ENCODE peak calls at places on chromosomes 5 and 9, in nine cellular contexts. A is AML-193; N is right atrium auricular region; Y is RWPE1; T is T-cell; G is activated CD4-positive, alpha-beta T cell treated with anti-CD3 and anti-CD28 coated beads, Interleukin-2, amount 10 ng/mL, durations not matched to agents 7 days and 5 days; P is frontal cortex; R is GM23338; K is HTR-8/SVneo. B is an unnamed sample.
A peak's percentile ranks its signal among the peaks of the same experiment; 100 is the strongest.

GRCh38 chr9:83355024-83355444 is 183.2 kb downstream of the FRMD3 start:
- DNase-seq in A (no peak), P (no peak), Y (no peak), G (no peak), T (no peak), N (no peak), R (no peak), K (no peak), B (no peak)

GRCh38 chr5:52692039-52692438 is 95.7 kb upstream of the ITGA1 start:
- DNase-seq in Y (no peak), T (no peak), R (no peak), G (no peak), N (no peak), P (no peak), A (no peak), K (peak; percentile 53), B (peak; percentile 72)

GRCh38 chr5:32814620-32815019 is 103.5 kb downstream of the NPR3 start:
- DNase-seq in R (no peak), G (no peak), K (no peak), Y (no peak), N (no peak), A (no peak), T (no peak), P (no peak), B (peak; percentile 75)

GRCh38 chr5:134603059-134603458 is 29.6 kb downstream of the SAR1B start:
- DNase-seq in A (no peak), R (no peak), K (no peak), N (no peak), T (no peak), Y (peak; percentile 45), P (no peak), G (no peak), B (peak; percentile 52)

GRCh38 chr9:126965541-126966428 is 51.2 kb downstream of the RALGPS1 start:
- DNase-seq in K (peak; percentile 51), Y (peak; percentile 87), A (peak; percentile 51), R (peak; percentile 74), N (no peak), G (peak; percentile 59), P (peak; percentile 40), T (peak; percentile 58), B (peak; percentile 43)

GRCh38 chr9:110464321-110464720 is 115.2 kb downstream of the SVEP1 start:
- DNase-seq in G (no peak), K (no peak), T (no peak), N (no peak), P (no peak), Y (no peak), A (no peak), R (peak; percentile 66), B (no peak)

GRCh38 chr9:116594552-116594951 is 92.6 kb upstream of the TRIM32 start:
- DNase-seq in K (peak; percentile 14), R (no peak), G (no peak), T (no peak), A (no peak), N (no peak), Y (peak; percentile 33), P (no peak), B (peak; percentile 93)

GRCh38 chr5:89315194-89315593 is 432.2 kb upstream of the MEF2C start:
- DNase-seq in G (no peak), Y (no peak), R (no peak), P (no peak), K (no peak), N (no peak), T (no peak), A (no peak), B (peak; percentile 30)

GRCh38 chr9:134455951-134456739 is 129.9 kb downstream of the RXRA start:
- DNase-seq in R (no peak), K (peak; percentile 63), G (peak; percentile 57), T (peak; percentile 84), A (peak; percentile 60), N (peak; percentile 96), Y (peak; percentile 85), P (peak; percentile 83), B (peak; percentile 83)

GRCh38 chr5:154479160-154479943 is 1.3 kb upstream of the HAND1 start:
- DNase-seq in N (no peak), A (no peak), Y (no peak), R (peak; percentile 81), T (no peak), K (no peak), G (no peak), P (no peak), B (no peak)

GRCh38 chr5:112551437-112552018 is 132.5 kb upstream of the EPB41L4A start:
- DNase-seq in K (peak; percentile 49), Y (peak; percentile 70), N (no peak), A (peak; percentile 59), P (peak; percentile 34), G (peak; percentile 60), R (peak; percentile 77), T (peak; percentile 13), B (peak; percentile 60)

GRCh38 chr9:88220652-88221051 is 82.4 kb upstream of the SPATA31C2 start:
- DNase-seq in T (no peak), A (no peak), R (peak; percentile 61), N (no peak), K (no peak), Y (no peak), G (no peak), P (no peak), B (no peak)

GRCh38 chr9:134957945-134958227 is 40.2 kb upstream of the FCN1 start:
- DNase-seq in K (no peak), T (no peak), Y (no peak), N (no peak), A (no peak), G (no peak), R (no peak), P (no peak), B (no peak)

GRCh38 chr5:122182491-122182921 is 53.2 kb downstream of the ZNF474 start:
- DNase-seq in T (no peak), Y (peak; percentile 71), N (peak; percentile 77), P (no peak), G (no peak), R (peak; percentile 51), K (no peak), A (no peak), B (peak; percentile 83)

GRCh38 chr5:56698463-56699381 is 116.6 kb upstream of the MAP3K1 start:
- DNase-seq in N (no peak), K (no peak), A (no peak), G (no peak), R (no peak), Y (no peak), T (no peak), P (peak; percentile 38), B (no peak)

GRCh38 chr9:34362614-34363013 is 14.1 kb downstream of the MYORG start:
- DNase-seq in Y (no peak), N (no peak), A (no peak), P (no peak), T (no peak), K (no peak), R (no peak), G (no peak), B (no peak)

GRCh38 chr9:116491659-116492058 is 195.4 kb upstream of the TRIM32 start:
- DNase-seq in A (no peak), N (no peak), K (no peak), T (no peak), P (no peak), Y (no peak), G (no peak), R (no peak), B (no peak)

GRCh38 chr5:151144922-151145321 is 12.7 kb downstream of the ANXA6 start:
- DNase-seq in A (no peak), K (no peak), G (no peak), P (no peak), R (no peak), Y (no peak), N (no peak), T (no peak), B (no peak)

GRCh38 chr5:172505840-172506638 is 51.7 kb upstream of the SH3PXD2B start:
- DNase-seq in R (no peak), K (no peak), A (no peak), Y (no peak), T (no peak), P (no peak), N (peak; percentile 30), G (no peak), B (no peak)

GRCh38 chr5:125140855-125141254 is 394.4 kb upstream of the ZNF608 start:
- DNase-seq in G (no peak), K (no peak), R (no peak), Y (no peak), N (no peak), T (no peak), P (no peak), A (no peak), B (peak; percentile 61)

GRCh38 chr5:55712023-55712859 is at the start of gene SLC38A9:
- DNase-seq in G (peak; percentile 94), P (peak; percentile 90), R (peak; percentile 99), N (peak; percentile 93), T (peak; percentile 92), A (peak; percentile 88), K (peak; percentile 90), Y (peak; percentile 96), B (peak; percentile 96)

GRCh38 chr9:38296853-38297252 is 95.6 kb upstream of the ALDH1B1 start:
- DNase-seq in N (no peak), R (no peak), T (no peak), K (no peak), G (no peak), A (no peak), P (no peak), Y (no peak), B (no peak)

GRCh38 chr5:78260771-78261170 is 33.7 kb downstream of the AP3B1 start:
- DNase-seq in R (no peak), A (no peak), N (no peak), Y (peak; percentile 72), T (no peak), P (no peak), G (no peak), K (no peak), B (no peak)

GRCh38 chr5:151770383-151771258 is 1.1 kb upstream of the G3BP1 start:
- DNase-seq in A (peak; percentile 48), K (no peak), G (no peak), N (peak; percentile 88), T (no peak), Y (peak; percentile 60), R (peak; percentile 92), P (peak; percentile 71), B (peak; percentile 68)

GRCh38 chr5:66840527-66841013 is 244.4 kb downstream of the MAST4 start:
- DNase-seq in A (peak; percentile 87), K (no peak), G (peak; percentile 45), Y (no peak), T (no peak), R (no peak), P (no peak), N (no peak), B (peak; percentile 61)

GRCh38 chr5:61362796-61363364 is 30.8 kb downstream of the ZSWIM6 start:
- DNase-seq in T (no peak), K (peak; percentile 8), R (peak; percentile 55), G (no peak), P (no peak), A (no peak), Y (no peak), N (no peak), B (no peak)

GRCh38 chr9:97359147-97359546 is 51.7 kb downstream of the CCDC180 start:
- DNase-seq in Y (no peak), R (no peak), P (no peak), N (no peak), G (no peak), A (no peak), K (no peak), T (no peak), B (no peak)

GRCh38 chr5:178327931-178328711 is 95.5 kb upstream of the PHYKPL start:
- DNase-seq in T (no peak), Y (no peak), N (no peak), P (no peak), A (no peak), R (no peak), G (no peak), K (no peak), B (no peak)

GRCh38 chr5:135979510-135979909 is 24.7 kb upstream of the LECT2 start:
- DNase-seq in Y (no peak), R (no peak), G (no peak), K (no peak), P (no peak), A (no peak), N (no peak), T (no peak), B (no peak)

GRCh38 chr9:18668944-18669343 is 195.0 kb downstream of the ADAMTSL1 start:
- DNase-seq in R (peak; percentile 49), N (no peak), T (no peak), A (no peak), K (no peak), G (no peak), Y (no peak), P (no peak), B (no peak)

GRCh38 chr5:95035891-95036675 is 248.8 kb downstream of the MCTP1 start:
- DNase-seq in R (no peak), A (no peak), T (no peak), K (no peak), N (no peak), G (no peak), P (no peak), Y (no peak), B (no peak)